ENCODE peak calls at places on chromosomes 2 and 18, in eight cellular contexts. One of them, this sample, is unnamed. For H3K4me1, the result is how much of the 10 kb centered on the place peaks cover.

GRCh38 chr2:105243961-105244360 is 2.4 kb downstream of the GPR45 start:
- DNase-seq in HCT116: no peak
- DNase-seq in cardiac muscle cell: peak
- DNase-seq in pancreas: no peak
- DNase-seq in PC-3: no peak
- DNase-seq in uterus: no peak
- DNase-seq in left lung: no peak
- DNase-seq in CD8-positive, alpha-beta T cell: no peak
- DNase-seq in this sample: no peak

GRCh38 chr2:195056001-195056400 is 601.0 kb upstream of the SLC39A10 start:
- DNase-seq in HCT116: no peak
- DNase-seq in cardiac muscle cell: no peak
- DNase-seq in pancreas: no peak
- DNase-seq in PC-3: no peak
- DNase-seq in uterus: no peak
- DNase-seq in left lung: no peak
- DNase-seq in CD8-positive, alpha-beta T cell: no peak
- DNase-seq in this sample: no peak

GRCh38 chr2:240920783-240921231 is 14.7 kb downstream of the CROCC2 start:
- DNase-seq in HCT116: no peak
- DNase-seq in cardiac muscle cell: no peak
- DNase-seq in pancreas: peak
- DNase-seq in PC-3: no peak
- DNase-seq in uterus: peak
- DNase-seq in left lung: peak
- DNase-seq in CD8-positive, alpha-beta T cell: no peak
- DNase-seq in this sample: no peak

GRCh38 chr18:35076556-35076955 is 35.3 kb downstream of the MAPRE2 start:
- DNase-seq in HCT116: no peak
- DNase-seq in cardiac muscle cell: no peak
- DNase-seq in pancreas: no peak
- DNase-seq in PC-3: peak
- DNase-seq in uterus: no peak
- DNase-seq in left lung: no peak
- DNase-seq in CD8-positive, alpha-beta T cell: no peak
- DNase-seq in this sample: peak

GRCh38 chr2:50225021-50225928 is 806.7 kb downstream of the NRXN1 start:
- DNase-seq in HCT116: no peak
- DNase-seq in cardiac muscle cell: no peak
- DNase-seq in pancreas: no peak
- DNase-seq in PC-3: no peak
- DNase-seq in uterus: no peak
- DNase-seq in left lung: no peak
- DNase-seq in CD8-positive, alpha-beta T cell: no peak
- DNase-seq in this sample: no peak

GRCh38 chr2:64735504-64735903 is 81.8 kb upstream of the SERTAD2 start:
- DNase-seq in HCT116: no peak
- DNase-seq in cardiac muscle cell: no peak
- DNase-seq in pancreas: no peak
- DNase-seq in PC-3: no peak
- DNase-seq in uterus: no peak
- DNase-seq in left lung: no peak
- DNase-seq in CD8-positive, alpha-beta T cell: no peak
- DNase-seq in this sample: peak

GRCh38 chr2:168694876-168695275 is 107.6 kb upstream of the NOSTRIN start:
- DNase-seq in HCT116: no peak
- DNase-seq in cardiac muscle cell: no peak
- DNase-seq in pancreas: no peak
- DNase-seq in PC-3: no peak
- DNase-seq in uterus: no peak
- DNase-seq in left lung: no peak
- DNase-seq in CD8-positive, alpha-beta T cell: no peak
- DNase-seq in this sample: no peak

GRCh38 chr2:235024951-235025773 is 73.3 kb downstream of the SH3BP4 start:
- DNase-seq in HCT116: no peak
- DNase-seq in cardiac muscle cell: peak
- DNase-seq in pancreas: no peak
- DNase-seq in PC-3: no peak
- DNase-seq in uterus: no peak
- DNase-seq in left lung: peak
- DNase-seq in CD8-positive, alpha-beta T cell: no peak
- DNase-seq in this sample: no peak

GRCh38 chr18:23918395-23919032 is 96.0 kb upstream of the TTC39C start:
- DNase-seq in HCT116: peak
- DNase-seq in cardiac muscle cell: peak
- DNase-seq in pancreas: peak
- DNase-seq in PC-3: peak
- DNase-seq in uterus: peak
- DNase-seq in left lung: no peak
- DNase-seq in CD8-positive, alpha-beta T cell: peak
- DNase-seq in this sample: no peak

GRCh38 chr18:13379930-13380665 is 161.5 kb downstream of the LDLRAD4 start:
- DNase-seq in HCT116: no peak
- DNase-seq in cardiac muscle cell: no peak
- DNase-seq in pancreas: no peak
- DNase-seq in PC-3: no peak
- DNase-seq in uterus: no peak
- DNase-seq in left lung: no peak
- DNase-seq in CD8-positive, alpha-beta T cell: no peak
- DNase-seq in this sample: no peak

GRCh38 chr18:13377496-13377895 is 158.9 kb downstream of the LDLRAD4 start:
- DNase-seq in HCT116: no peak
- DNase-seq in cardiac muscle cell: no peak
- DNase-seq in pancreas: no peak
- DNase-seq in PC-3: no peak
- DNase-seq in uterus: no peak
- DNase-seq in left lung: no peak
- DNase-seq in CD8-positive, alpha-beta T cell: no peak
- DNase-seq in this sample: no peak

GRCh38 chr18:13378150-13378549 is 159.6 kb downstream of the LDLRAD4 start:
- DNase-seq in HCT116: no peak
- DNase-seq in cardiac muscle cell: no peak
- DNase-seq in pancreas: no peak
- DNase-seq in PC-3: no peak
- DNase-seq in uterus: no peak
- DNase-seq in left lung: no peak
- DNase-seq in CD8-positive, alpha-beta T cell: no peak
- DNase-seq in this sample: no peak

GRCh38 chr18:13380671-13381070 is 162.1 kb downstream of the LDLRAD4 start:
- DNase-seq in HCT116: no peak
- DNase-seq in cardiac muscle cell: no peak
- DNase-seq in pancreas: no peak
- DNase-seq in PC-3: no peak
- DNase-seq in uterus: no peak
- DNase-seq in left lung: no peak
- DNase-seq in CD8-positive, alpha-beta T cell: no peak
- DNase-seq in this sample: no peak

GRCh38 chr18:13379062-13379800 is 160.7 kb downstream of the LDLRAD4 start:
- DNase-seq in HCT116: no peak
- DNase-seq in cardiac muscle cell: peak
- DNase-seq in pancreas: no peak
- DNase-seq in PC-3: no peak
- DNase-seq in uterus: no peak
- DNase-seq in left lung: no peak
- DNase-seq in CD8-positive, alpha-beta T cell: no peak
- DNase-seq in this sample: no peak
- H3K4me1 ChIP-seq in HCT116: under half
- H3K4me1 ChIP-seq in cardiac muscle cell: under half
- H3K4me1 ChIP-seq in pancreas: under half
- H3K4me1 ChIP-seq in PC-3: under half
- H3K4me1 ChIP-seq in uterus: under half
- H3K4me1 ChIP-seq in left lung: half or more
- H3K4me1 ChIP-seq in CD8-positive, alpha-beta T cell: half or more
- H3K4me1 ChIP-seq in this sample: under half

DNA sequence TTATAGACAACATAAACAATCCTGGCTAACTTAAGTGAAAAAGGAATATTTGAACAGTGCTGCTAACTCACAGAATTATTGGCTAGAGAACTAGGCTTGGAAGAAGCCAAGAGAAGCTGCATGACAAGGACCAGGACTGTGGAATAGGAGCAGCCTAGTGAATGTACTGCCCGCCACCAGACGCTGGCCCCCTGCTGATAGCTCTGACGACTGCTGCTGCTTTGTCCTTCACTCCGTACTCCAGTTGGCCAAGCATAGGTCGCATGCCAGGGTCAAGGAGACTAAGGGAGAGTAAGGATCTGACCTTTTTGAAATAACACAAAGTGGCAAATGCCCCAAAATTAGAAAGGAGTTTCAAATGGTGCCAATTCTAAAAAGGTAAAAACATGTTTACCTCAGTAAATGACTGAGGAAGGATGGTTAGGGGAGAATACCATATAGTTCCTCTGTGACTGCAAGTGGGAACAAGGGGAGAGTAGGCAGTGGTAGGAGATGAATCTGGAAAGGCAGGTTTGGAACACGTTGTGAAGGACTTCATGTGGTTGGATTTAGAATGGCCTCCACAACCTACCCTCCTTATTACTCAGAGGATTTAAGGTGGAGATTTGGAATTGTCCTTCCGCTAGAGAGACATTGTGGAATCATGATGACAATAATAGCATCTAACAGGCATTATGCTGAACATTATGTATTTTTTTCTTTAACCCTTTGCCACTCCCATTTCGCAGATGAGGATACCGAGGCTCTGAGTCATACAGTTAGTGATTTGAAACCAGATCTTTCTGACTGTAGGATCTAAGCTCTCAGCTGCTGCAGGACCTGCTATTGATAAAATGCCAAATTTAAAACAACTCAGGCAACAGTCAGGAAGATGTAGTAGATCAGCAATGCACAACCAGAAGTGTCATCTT is 19.5 kb downstream of the STRADB start:
- DNase-seq in HCT116: no peak
- DNase-seq in cardiac muscle cell: peak
- DNase-seq in pancreas: no peak
- DNase-seq in PC-3: peak
- DNase-seq in uterus: no peak
- DNase-seq in left lung: no peak
- DNase-seq in CD8-positive, alpha-beta T cell: no peak
- DNase-seq in this sample: no peak
- TF ChIP-seq CTCF in HCT116: no peak
- TF ChIP-seq CTCF in cardiac muscle cell: no peak
- TF ChIP-seq CTCF in pancreas: no peak
- TF ChIP-seq CTCF in PC-3: no peak
- TF ChIP-seq CTCF in uterus: no peak
- TF ChIP-seq CTCF in left lung: no peak
- TF ChIP-seq CTCF in CD8-positive, alpha-beta T cell: no peak
- TF ChIP-seq CTCF in this sample: no peak

DNA sequence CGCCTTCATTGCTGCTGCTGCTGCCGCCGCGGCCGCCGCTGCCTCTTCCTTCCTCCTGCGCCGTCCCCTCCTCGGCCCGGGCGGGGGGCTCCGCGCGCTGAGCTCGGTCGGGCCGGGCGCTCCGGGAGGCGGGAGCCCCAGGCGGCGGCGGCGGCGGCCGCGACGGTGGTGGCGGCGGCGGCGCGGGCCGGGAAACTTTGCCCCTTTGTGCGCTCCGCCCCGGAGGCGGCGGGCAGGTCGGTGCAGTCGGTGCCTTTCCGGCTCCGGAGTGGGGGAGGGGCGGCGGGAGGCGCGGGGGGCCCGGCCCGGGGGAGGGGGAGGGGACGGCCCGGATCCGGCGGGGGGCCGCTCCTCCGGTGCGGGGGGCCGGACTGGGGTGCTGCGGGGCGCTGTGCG is 210 bp downstream of the TET3 start:
- DNase-seq in HCT116: no peak
- DNase-seq in cardiac muscle cell: no peak
- DNase-seq in pancreas: peak
- DNase-seq in PC-3: peak
- DNase-seq in uterus: peak
- DNase-seq in left lung: no peak
- DNase-seq in CD8-positive, alpha-beta T cell: peak
- DNase-seq in this sample: no peak
- H3K27ac ChIP-seq in HCT116: peak
- H3K27ac ChIP-seq in cardiac muscle cell: peak
- H3K27ac ChIP-seq in pancreas: peak
- H3K27ac ChIP-seq in PC-3: no peak
- H3K27ac ChIP-seq in uterus: no peak
- H3K27ac ChIP-seq in left lung: peak
- H3K27ac ChIP-seq in CD8-positive, alpha-beta T cell: no peak
- H3K27ac ChIP-seq in this sample: no peak

GRCh38 chr18:12317664-12318333 is 9.8 kb downstream of the TUBB6 start:
- DNase-seq in HCT116: no peak
- DNase-seq in cardiac muscle cell: no peak
- DNase-seq in pancreas: no peak
- DNase-seq in PC-3: no peak
- DNase-seq in uterus: no peak
- DNase-seq in left lung: no peak
- DNase-seq in CD8-positive, alpha-beta T cell: no peak
- DNase-seq in this sample: no peak
- H3K4me1 ChIP-seq in HCT116: under half
- H3K4me1 ChIP-seq in cardiac muscle cell: under half
- H3K4me1 ChIP-seq in pancreas: under half
- H3K4me1 ChIP-seq in PC-3: under half
- H3K4me1 ChIP-seq in uterus: under half
- H3K4me1 ChIP-seq in left lung: under half
- H3K4me1 ChIP-seq in CD8-positive, alpha-beta T cell: under half
- H3K4me1 ChIP-seq in this sample: under half

GRCh38 chr2:3779650-3780049 is 76.3 kb downstream of the DCDC2C start:
- DNase-seq in HCT116: no peak
- DNase-seq in cardiac muscle cell: no peak
- DNase-seq in pancreas: no peak
- DNase-seq in PC-3: no peak
- DNase-seq in uterus: no peak
- DNase-seq in left lung: no peak
- DNase-seq in CD8-positive, alpha-beta T cell: no peak
- DNase-seq in this sample: no peak

GRCh38 chr2:3778841-3779505 is 75.6 kb downstream of the DCDC2C start:
- DNase-seq in HCT116: no peak
- DNase-seq in cardiac muscle cell: no peak
- DNase-seq in pancreas: no peak
- DNase-seq in PC-3: no peak
- DNase-seq in uterus: no peak
- DNase-seq in left lung: peak
- DNase-seq in CD8-positive, alpha-beta T cell: no peak
- DNase-seq in this sample: no peak

GRCh38 chr2:3784731-3785130 is 81.4 kb downstream of the DCDC2C start:
- DNase-seq in HCT116: no peak
- DNase-seq in cardiac muscle cell: no peak
- DNase-seq in pancreas: no peak
- DNase-seq in PC-3: peak
- DNase-seq in uterus: no peak
- DNase-seq in left lung: no peak
- DNase-seq in CD8-positive, alpha-beta T cell: no peak
- DNase-seq in this sample: peak

GRCh38 chr2:3778016-3778415 is 74.6 kb downstream of the DCDC2C start:
- DNase-seq in HCT116: no peak
- DNase-seq in cardiac muscle cell: no peak
- DNase-seq in pancreas: no peak
- DNase-seq in PC-3: no peak
- DNase-seq in uterus: no peak
- DNase-seq in left lung: no peak
- DNase-seq in CD8-positive, alpha-beta T cell: no peak
- DNase-seq in this sample: no peak

GRCh38 chr2:3780477-3781402 is 77.4 kb downstream of the DCDC2C start:
- DNase-seq in HCT116: peak
- DNase-seq in cardiac muscle cell: peak
- DNase-seq in pancreas: peak
- DNase-seq in PC-3: peak
- DNase-seq in uterus: peak
- DNase-seq in left lung: no peak
- DNase-seq in CD8-positive, alpha-beta T cell: no peak
- DNase-seq in this sample: no peak
- TF ChIP-seq CTCF in HCT116: peak
- TF ChIP-seq CTCF in cardiac muscle cell: peak
- TF ChIP-seq CTCF in pancreas: peak
- TF ChIP-seq CTCF in PC-3: peak
- TF ChIP-seq CTCF in uterus: peak
- TF ChIP-seq CTCF in left lung: peak
- TF ChIP-seq CTCF in CD8-positive, alpha-beta T cell: peak
- TF ChIP-seq CTCF in this sample: peak

This sample was measured in foreskin keratinocyte.